ENCODE peak calls at places on chromosomes 3 and 15, in four cellular contexts. M is GM20000; P is stimulated activated CD4-positive, alpha-beta T cell treated with anti-CD3 and anti-CD28 coated beads, Interleukin-2, amount 100 ng/mL, for 48 hours; V is NCI-H2081. L is an unnamed sample.

GRCh38 chr3:181298421-181298820 is 308.9 kb upstream of the DNAJC19 start:
- DNase-seq in P (no peak), V (no peak), M (no peak), L (no peak)

GRCh38 chr3:188881954-188882641 is 289.7 kb upstream of the TPRG1 start:
- DNase-seq in P (no peak), M (no peak), V (no peak), L (no peak)

GRCh38 chr15:100919481-100920405 is 586 bp downstream of the LRRK1 start:
- DNase-seq in M (peak), V (no peak), P (peak), L (no peak)

GRCh38 chr3:12194209-12194608 is 35.5 kb upstream of the TIMP4 start:
- DNase-seq in M (no peak), P (no peak), V (no peak), L (peak)

GRCh38 chr3:181086011-181086410 is 96.5 kb upstream of the DNAJC19 start:
- DNase-seq in M (no peak), P (no peak), V (no peak), L (no peak)

GRCh38 chr15:56934269-56934668 is 15.8 kb downstream of the TCF12 start:
- DNase-seq in P (no peak), V (no peak), M (no peak), L (no peak)

GRCh38 chr15:47129033-47129432 is 588.3 kb upstream of the SEMA6D start:
- DNase-seq in P (no peak), M (no peak), V (no peak), L (no peak)

GRCh38 chr3:5840091-5840490 is 652.6 kb downstream of the EDEM1 start:
- DNase-seq in P (no peak), M (no peak), V (no peak), L (no peak)

GRCh38 chr3:64975138-64975537 is 287.3 kb upstream of the ADAMTS9 start:
- DNase-seq in V (no peak), P (no peak), M (no peak), L (no peak)